ENCODE peak calls at places on chromosomes 6 and 20, in nine cellular contexts. R, X, V, F, B, Z, C, T and Y are unnamed samples.

GRCh38 chr6:109483744-109484075 is 691 bp upstream of the ZBTB24 start:
- DNase-seq in R (peak; percentile 26), X (no peak), V (no peak), F (peak; percentile 6), B (no peak), Z (no peak), C (no peak), T (no peak), Y (no peak)

GRCh38 chr20:49566401-49566800 is 1.5 kb downstream of the PTGIS start:
- DNase-seq in R (no peak), X (no peak), V (no peak), F (no peak), B (no peak), Z (no peak), C (no peak), T (no peak), Y (no peak)

GRCh38 chr20:45910670-45911485 is 1.1 kb downstream of the PLTP start:
- DNase-seq in R (peak; percentile 100), X (peak; percentile 98), V (peak; percentile 97), F (peak; percentile 96), B (peak; percentile 99), Z (peak; percentile 99), C (peak; percentile 99), T (peak; percentile 100), Y (peak; percentile 99)

GRCh38 chr6:138979813-138980668 is 8.0 kb downstream of the REPS1 start:
- DNase-seq in R (no peak), X (no peak), V (no peak), F (no peak), B (no peak), Z (no peak), C (no peak), T (no peak), Y (no peak)

GRCh38 chr6:1335367-1336037 is 23.6 kb downstream of the FOXQ1 start:
- DNase-seq in R (peak; percentile 62), X (no peak), V (peak; percentile 68), F (peak; percentile 87), B (peak; percentile 96), Z (no peak), C (peak; percentile 95), T (peak; percentile 78), Y (peak; percentile 67)

GRCh38 chr20:50373674-50374286 is 136.4 kb upstream of the PTPN1 start:
- DNase-seq in R (no peak), X (no peak), V (no peak), F (no peak), B (no peak), Z (no peak), C (peak; percentile 23), T (no peak), Y (no peak)

GRCh38 chr6:80338201-80338836 is 231.8 kb downstream of the BCKDHB start:
- DNase-seq in R (peak; percentile 53), X (peak; percentile 69), V (peak; percentile 54), F (peak; percentile 34), B (peak; percentile 7), Z (peak; percentile 21), C (peak; percentile 44), T (peak; percentile 53), Y (no peak)

GRCh38 chr6:170416303-170416702 is 109.7 kb downstream of the FAM120B start:
- DNase-seq in R (no peak), X (no peak), V (no peak), F (no peak), B (no peak), Z (no peak), C (no peak), T (no peak), Y (no peak)

GRCh38 chr20:48763183-48764030 is 64.4 kb downstream of the PREX1 start:
- DNase-seq in R (no peak), X (no peak), V (no peak), F (no peak), B (no peak), Z (no peak), C (no peak), T (no peak), Y (no peak)

GRCh38 chr20:44028868-44029847 is 114.5 kb downstream of the TOX2 start:
- DNase-seq in R (no peak), X (no peak), V (no peak), F (no peak), B (no peak), Z (peak; percentile 24), C (no peak), T (no peak), Y (no peak)

GRCh38 chr20:49713779-49714712 is at the start of gene B4GALT5:
- DNase-seq in R (peak; percentile 43), X (peak; percentile 85), V (peak; percentile 71), F (peak; percentile 80), B (no peak), Z (peak; percentile 89), C (peak; percentile 92), T (peak; percentile 83), Y (peak; percentile 38)

GRCh38 chr6:25172819-25173218 is 106.4 kb upstream of the CARMIL1 start:
- DNase-seq in R (peak; percentile 93), X (no peak), V (no peak), F (no peak), B (peak; percentile 62), Z (no peak), C (peak; percentile 96), T (peak; percentile 88), Y (peak; percentile 65)

GRCh38 chr6:124699038-124699437 is 263.2 kb upstream of the RNF217 start:
- DNase-seq in R (no peak), X (no peak), V (no peak), F (no peak), B (no peak), Z (no peak), C (no peak), T (no peak), Y (no peak)

GRCh38 chr20:8424010-8424409 is 291.9 kb downstream of the PLCB1 start:
- DNase-seq in R (peak; percentile 54), X (no peak), V (no peak), F (no peak), B (no peak), Z (no peak), C (peak; percentile 55), T (peak; percentile 40), Y (peak; percentile 18)

GRCh38 chr20:26277339-26277738 is 580.7 kb upstream of the ZNF337 start:
- DNase-seq in R (no peak), X (no peak), V (no peak), F (no peak), B (no peak), Z (no peak), C (no peak), T (no peak), Y (no peak)

GRCh38 chr6:99609839-99610489 is 3.3 kb downstream of the PRDM13 start:
- DNase-seq in R (no peak), X (no peak), V (no peak), F (no peak), B (no peak), Z (no peak), C (no peak), T (no peak), Y (no peak)

GRCh38 chr6:159919011-159919511 is 28.3 kb downstream of the MAS1 start:
- DNase-seq in R (peak; percentile 69), X (no peak), V (no peak), F (no peak), B (no peak), Z (no peak), C (peak; percentile 38), T (peak; percentile 68), Y (no peak)

GRCh38 chr6:72246926-72247325 is 360.6 kb downstream of the RIMS1 start:
- DNase-seq in R (no peak), X (no peak), V (no peak), F (peak; percentile 0), B (no peak), Z (no peak), C (peak; percentile 6), T (no peak), Y (no peak)

GRCh38 chr20:15287331-15287730 is 949.9 kb upstream of the FLRT3 start:
- DNase-seq in R (no peak), X (no peak), V (no peak), F (no peak), B (no peak), Z (no peak), C (no peak), T (no peak), Y (no peak)

DNA sequence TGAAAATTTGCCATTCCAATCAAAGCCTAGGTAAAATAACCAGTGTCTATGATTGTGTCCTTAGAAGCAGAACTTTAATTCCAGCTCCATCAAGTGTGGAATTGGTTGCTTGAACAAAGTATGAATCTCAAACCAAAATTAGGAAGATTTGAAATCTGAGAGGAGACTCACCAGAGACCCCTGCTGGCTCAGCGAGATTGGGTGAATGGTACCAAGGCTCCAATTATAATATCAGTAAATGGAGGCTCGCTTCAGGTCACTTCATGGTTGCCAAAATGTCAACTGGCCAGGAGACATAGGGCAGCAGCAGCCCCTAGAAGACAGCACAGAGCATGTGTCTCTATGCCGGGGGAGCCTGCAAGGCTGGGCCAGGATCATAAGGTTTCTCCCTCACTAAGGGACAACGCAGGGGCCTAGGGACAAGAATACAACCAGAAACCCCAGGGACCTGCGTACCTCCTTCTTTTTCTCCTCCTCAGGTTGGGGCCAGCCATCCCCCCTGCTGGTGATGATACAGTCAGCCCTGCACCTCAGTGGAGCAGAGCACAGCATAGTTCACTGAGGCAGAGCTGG is 14.0 kb downstream of the RBL1 start:
- DNase-seq in R (peak; percentile 7), X (no peak), V (peak; percentile 17), F (no peak), B (no peak), Z (no peak), C (peak; percentile 43), T (no peak), Y (no peak)
- TF ChIP-seq CTCF in R (peak; percentile 51), X (no peak), V (peak; percentile 27), F (peak; percentile 39), B (peak; percentile 38), Z (peak; percentile 49), C (peak; percentile 49), T (peak; percentile 57), Y (peak; percentile 40)

GRCh38 chr6:143279385-143279784 is 171.1 kb downstream of the ADAT2 start:
- DNase-seq in R (peak; percentile 26), X (no peak), V (peak; percentile 14), F (peak; percentile 13), B (no peak), Z (peak; percentile 20), C (peak; percentile 34), T (peak; percentile 36), Y (no peak)
- TF ChIP-seq CTCF in R (peak; percentile 25), X (no peak), V (peak; percentile 29), F (peak; percentile 46), B (peak; percentile 28), Z (peak; percentile 57), C (peak; percentile 34), T (peak; percentile 38), Y (peak; percentile 20)

DNA sequence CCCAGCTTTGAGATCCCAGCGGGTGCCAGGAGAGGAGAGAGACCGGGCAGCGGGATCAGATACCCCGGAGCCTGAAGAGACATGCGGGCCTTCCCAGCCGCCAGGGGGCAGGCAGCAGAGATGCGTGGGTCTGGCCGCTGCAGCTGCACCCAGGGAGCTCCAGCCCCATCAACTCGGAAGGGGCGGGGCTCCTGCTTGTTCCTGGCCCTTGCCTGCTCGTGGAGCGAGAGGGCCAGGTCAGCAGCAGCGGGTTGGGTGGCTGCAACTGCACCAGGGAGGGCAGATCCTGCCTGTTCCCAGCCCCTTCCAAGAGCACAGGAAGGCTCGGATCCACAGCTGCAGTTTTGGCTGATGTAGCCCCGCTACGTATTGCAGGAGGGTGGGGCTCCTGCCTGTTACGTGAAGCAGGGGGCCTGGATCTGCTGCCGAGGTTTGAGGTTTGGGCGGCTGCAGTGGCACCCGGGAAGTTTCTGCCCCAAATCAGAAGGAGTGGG is 532.8 kb downstream of the RFPL4B start:
- DNase-seq in R (peak; percentile 48), X (peak; percentile 64), V (peak; percentile 19), F (no peak), B (no peak), Z (no peak), C (peak; percentile 25), T (no peak), Y (no peak)
- TF ChIP-seq CTCF in R (peak; percentile 18), X (no peak), V (peak; percentile 21), F (peak; percentile 16), B (no peak), Z (peak; percentile 2), C (no peak), T (no peak), Y (no peak)

GRCh38 chr6:4008324-4009047 is 70.5 kb downstream of the FAM217A start:
- DNase-seq in R (peak; percentile 87), X (no peak), V (no peak), F (peak; percentile 56), B (peak; percentile 43), Z (peak; percentile 34), C (peak; percentile 84), T (peak; percentile 88), Y (peak; percentile 76)
- TF ChIP-seq CTCF in R (peak; percentile 70), X (peak; percentile 15), V (peak; percentile 44), F (peak; percentile 44), B (peak; percentile 43), Z (peak; percentile 28), C (peak; percentile 50), T (peak; percentile 59), Y (peak; percentile 53)